ENCODE peak calls at places on chromosomes 12 and 14, in nine cellular contexts. F, I, C, Q, U, M, J, P and G are unnamed samples.

GRCh38 chr14:106883218-106883692 is 1356.9 kb downstream of the TMEM121 start:
- DNase-seq in Q (no peak), J (no peak), P (peak), M (no peak), F (peak), I (no peak), C (no peak), U (peak), G (no peak)

GRCh38 chr12:23770202-23770938 is 179.1 kb downstream of the SOX5 start:
- DNase-seq in P (no peak), M (no peak), J (no peak), C (no peak), Q (no peak), F (no peak), U (no peak), I (no peak), G (no peak)

GRCh38 chr14:77270361-77271112 is 469 bp downstream of the NGB start:
- DNase-seq in J (no peak), P (no peak), M (no peak), Q (no peak), I (no peak), C (no peak), F (no peak), U (no peak), G (no peak)

GRCh38 chr12:52771088-52771487 is 6.1 kb downstream of the KRT76 start:
- DNase-seq in U (no peak), F (no peak), M (no peak), C (no peak), Q (no peak), P (no peak), J (no peak), I (no peak), G (peak)

GRCh38 chr12:125683748-125684381 is 618.6 kb downstream of the AACS start:
- DNase-seq in F (no peak), P (peak), C (no peak), U (no peak), M (peak), I (peak), J (no peak), Q (no peak), G (no peak)

GRCh38 chr14:51081209-51081608 is 13.7 kb downstream of the TRIM9 start:
- DNase-seq in Q (no peak), M (no peak), I (no peak), C (no peak), F (no peak), P (no peak), U (no peak), J (no peak), G (no peak)

GRCh38 chr12:64243809-64244208 is 21.7 kb upstream of the KICS2 start:
- DNase-seq in I (no peak), U (no peak), P (no peak), C (no peak), Q (no peak), J (no peak), F (no peak), M (no peak), G (no peak)

GRCh38 chr12:76508128-76508661 is 51.4 kb downstream of the OSBPL8 start:
- DNase-seq in M (no peak), Q (no peak), C (no peak), P (no peak), F (no peak), U (no peak), I (no peak), J (no peak), G (no peak)

GRCh38 chr12:52403561-52403960 is 2.6 kb downstream of the KRT82 start:
- DNase-seq in P (no peak), F (no peak), J (no peak), U (no peak), Q (no peak), M (no peak), I (no peak), C (no peak), G (no peak)

GRCh38 chr12:11777962-11778361 is 128.5 kb downstream of the ETV6 start:
- DNase-seq in U (no peak), M (no peak), I (no peak), C (no peak), Q (no peak), F (no peak), J (no peak), P (peak), G (no peak)

GRCh38 chr12:90280033-90280432 is 571.4 kb upstream of the ATP2B1 start:
- DNase-seq in C (no peak), F (no peak), M (no peak), I (no peak), J (no peak), P (peak), U (no peak), Q (no peak), G (no peak)

GRCh38 chr12:110287986-110288385 is 6.9 kb downstream of the ATP2A2 start:
- DNase-seq in U (no peak), P (no peak), M (no peak), C (no peak), J (no peak), Q (no peak), F (no peak), I (no peak), G (no peak)

GRCh38 chr12:12909228-12909994 is 18.0 kb downstream of the GPRC5A start:
- DNase-seq in P (peak), F (peak), U (no peak), I (no peak), Q (no peak), M (no peak), C (no peak), J (no peak), G (no peak)

GRCh38 chr12:53659609-53660008 is 16.3 kb downstream of the ATP5MC2 start:
- DNase-seq in F (no peak), J (no peak), U (no peak), M (no peak), I (no peak), P (no peak), C (no peak), Q (no peak), G (no peak)

GRCh38 chr12:12685305-12685704 is 10.7 kb downstream of the GPR19 start:
- DNase-seq in F (no peak), M (no peak), I (no peak), J (no peak), P (no peak), U (no peak), Q (no peak), C (no peak), G (no peak)

GRCh38 chr12:50213439-50213838 is 46.3 kb upstream of the CERS5 start:
- DNase-seq in U (no peak), M (no peak), C (no peak), I (no peak), P (no peak), Q (no peak), F (no peak), J (no peak), G (no peak)

GRCh38 chr14:75381642-75382041 is 46.2 kb upstream of the JDP2 start:
- DNase-seq in P (no peak), U (no peak), C (no peak), Q (no peak), M (no peak), I (no peak), F (no peak), J (no peak), G (no peak)

GRCh38 chr12:27807063-27807703 is 27.1 kb upstream of the MANSC4 start:
- DNase-seq in Q (no peak), U (no peak), F (no peak), J (no peak), M (no peak), I (no peak), P (no peak), C (no peak), G (no peak)

GRCh38 chr14:68245146-68246073 is 425.8 kb downstream of the RAD51B start:
- DNase-seq in M (peak), P (no peak), I (no peak), F (no peak), C (no peak), U (peak), Q (peak), J (peak), G (no peak)

GRCh38 chr14:103862393-103862782 is 15.0 kb upstream of the PPP1R13B start:
- DNase-seq in C (no peak), P (no peak), M (no peak), F (peak), J (no peak), U (no peak), Q (no peak), I (no peak), G (no peak)

GRCh38 chr14:54754623-54755386 is 147.8 kb downstream of the GCH1 start:
- DNase-seq in M (no peak), U (no peak), Q (no peak), J (no peak), I (no peak), F (no peak), C (no peak), P (no peak), G (no peak)
- TF ChIP-seq POLR2A in M (no peak), U (no peak), Q (no peak), J (no peak), I (no peak), F (no peak), C (no peak), P (no peak), G (no peak)

DNA sequence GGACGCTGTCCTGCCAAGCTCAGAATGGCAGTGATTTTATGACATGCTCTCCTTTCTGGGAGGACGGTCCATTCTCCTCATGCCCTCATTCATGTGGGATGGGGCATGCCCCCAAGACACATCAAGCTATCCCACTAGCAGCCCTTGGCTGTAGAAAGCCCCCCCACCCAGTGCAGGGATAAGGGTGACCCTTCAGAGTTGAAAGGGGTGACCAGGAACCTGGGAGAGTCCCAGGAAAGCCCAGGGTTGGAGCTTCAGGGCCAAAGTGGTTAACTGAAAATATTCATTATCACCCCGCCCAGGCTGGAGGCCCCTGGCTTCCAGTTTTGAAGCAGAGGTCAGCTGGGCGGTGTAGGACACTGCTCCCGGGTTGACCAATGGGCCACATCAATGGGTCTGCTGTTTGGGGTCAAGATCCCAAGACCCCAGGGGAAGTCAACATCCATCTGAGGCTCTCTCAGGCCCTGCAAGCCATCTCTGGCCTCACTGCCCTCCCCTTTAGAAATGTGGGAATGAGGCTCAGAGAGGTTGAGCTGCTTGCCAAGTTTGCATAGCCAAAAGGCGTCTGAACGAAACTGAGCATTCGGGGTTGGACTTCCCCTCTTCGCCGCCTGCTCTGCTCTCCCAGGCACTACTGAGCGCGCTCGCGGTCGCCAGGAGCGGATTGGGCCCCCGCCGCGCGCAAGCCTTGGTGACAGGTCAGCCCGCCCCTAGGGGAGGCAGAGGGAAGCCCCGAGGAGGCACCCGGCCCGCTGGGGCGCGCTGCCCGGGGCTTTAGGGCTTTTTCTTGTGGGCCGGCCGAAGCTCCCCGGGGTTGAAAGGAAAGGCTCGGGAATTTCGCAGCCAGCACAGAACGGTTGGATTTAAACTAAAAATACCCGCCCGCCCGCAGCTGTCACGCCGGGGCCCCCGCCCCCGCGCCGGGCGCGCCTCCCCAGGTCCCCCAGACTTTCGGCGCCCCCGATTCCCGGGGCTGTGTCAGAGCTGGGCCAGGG is 630 bp downstream of the SYNE3 start:
- DNase-seq in M (no peak), I (peak), Q (peak), J (no peak), U (peak), F (peak), C (no peak), P (peak), G (peak)
- TF ChIP-seq CTCF in M (no peak), I (peak), Q (peak), J (no peak), U (no peak), F (peak), C (peak), P (peak), G (no peak)

DNA sequence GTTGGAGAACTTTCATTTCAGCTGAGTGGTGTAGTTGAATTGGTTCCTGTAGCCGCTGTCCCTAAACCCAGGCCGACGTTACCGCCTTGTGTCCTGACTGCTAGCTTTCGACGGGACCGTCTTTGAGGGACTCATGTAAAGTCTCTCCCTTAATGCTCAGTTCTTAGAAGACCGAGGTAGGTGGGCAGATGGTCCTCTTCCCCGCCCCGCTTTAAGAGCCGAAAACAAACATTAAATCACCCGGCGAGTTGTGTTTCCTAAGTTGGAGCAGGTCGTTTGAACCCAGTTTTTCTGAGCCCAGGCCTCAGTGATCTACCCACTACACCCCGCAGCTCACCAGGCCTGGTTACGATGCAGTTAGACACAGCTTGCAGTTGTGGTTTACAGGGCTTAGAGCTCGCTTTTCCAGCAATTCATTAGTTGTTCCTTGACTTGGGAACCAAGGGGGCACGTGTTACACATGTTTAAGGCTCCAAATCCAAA is 665 bp downstream of the NEDD1 start:
- DNase-seq in F (no peak), I (peak), Q (no peak), J (no peak), P (peak), U (peak), M (peak), C (no peak), G (no peak)
- H3K4me3 ChIP-seq in F (peak), I (peak), Q (peak), J (peak), P (peak), U (peak), M (peak), C (peak), G (peak)

GRCh38 chr14:35342160-35343010 is 50.2 kb downstream of the PSMA6 start:
- DNase-seq in P (no peak), U (peak), C (no peak), I (no peak), F (peak), M (peak), J (peak), Q (peak), G (peak)

GRCh38 chr14:35343709-35344474 is 51.7 kb downstream of the PSMA6 start:
- DNase-seq in M (no peak), Q (no peak), C (no peak), J (no peak), P (no peak), F (peak), U (no peak), I (no peak), G (peak)

GRCh38 chr14:35339761-35340406 is 47.7 kb downstream of the PSMA6 start:
- DNase-seq in F (peak), M (no peak), J (no peak), I (no peak), C (no peak), P (peak), Q (peak), U (peak), G (no peak)

GRCh38 chr14:35340616-35341453 is 48.7 kb downstream of the PSMA6 start:
- DNase-seq in U (no peak), F (peak), P (no peak), C (no peak), Q (no peak), J (no peak), M (no peak), I (no peak), G (no peak)

GRCh38 chr14:35341454-35342159 is 49.4 kb downstream of the PSMA6 start:
- DNase-seq in I (peak), M (peak), U (peak), J (peak), P (peak), F (peak), C (peak), Q (peak), G (peak)
- TF ChIP-seq POLR2A in I (peak), M (peak), U (peak), J (peak), P (no peak), F (peak), C (no peak), Q (no peak), G (no peak)

DNA sequence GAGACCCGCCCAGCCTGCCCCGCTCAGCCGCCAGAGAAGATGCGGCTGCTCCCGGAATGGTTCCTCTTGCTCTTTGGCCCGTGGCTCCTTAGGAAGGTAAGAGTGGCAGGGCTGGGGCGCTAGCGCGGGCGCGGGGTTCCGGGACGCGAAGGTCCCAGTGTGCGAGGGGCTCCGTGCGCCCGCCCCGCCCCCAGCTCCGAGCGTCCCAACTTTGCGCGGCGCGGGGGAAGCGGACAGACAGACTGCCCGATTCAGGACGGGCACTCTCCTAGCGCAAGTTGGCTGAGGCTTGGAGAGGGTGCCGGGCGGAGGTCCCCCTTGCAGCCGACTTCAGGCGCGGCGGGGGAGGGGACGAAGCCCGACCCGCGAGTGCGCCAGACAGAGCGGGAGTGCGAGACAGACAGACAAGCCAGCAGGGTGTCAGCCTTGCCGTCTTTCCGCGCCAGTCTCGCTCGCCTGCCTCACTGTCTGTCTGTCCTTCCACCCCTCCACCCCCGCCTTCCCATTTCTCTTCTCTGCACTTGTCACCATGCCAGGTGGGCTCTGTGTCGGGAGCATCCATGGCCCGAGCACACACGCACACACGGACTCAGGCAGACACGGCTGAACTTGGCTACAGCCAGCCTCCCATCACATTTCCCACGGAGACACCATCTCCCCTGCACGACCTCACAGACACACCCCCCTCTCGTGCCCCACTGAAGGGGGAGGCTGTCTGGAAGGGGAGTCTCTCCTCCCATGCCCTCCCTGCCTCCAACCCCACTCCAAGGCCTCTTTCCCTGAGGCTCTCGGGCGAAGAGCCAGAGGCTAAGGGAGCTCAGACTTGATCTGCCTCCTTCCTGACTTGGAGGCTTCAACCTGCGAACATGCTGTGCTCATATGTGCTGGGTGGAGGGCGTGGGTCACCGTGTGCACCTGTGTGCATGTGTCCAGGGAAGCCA is 607 bp downstream of the NXPH4 start:
- DNase-seq in J (no peak), U (no peak), F (no peak), P (peak), Q (no peak), C (no peak), M (no peak), I (no peak), G (no peak)
- TF ChIP-seq CTCF in J (no peak), U (no peak), F (no peak), P (no peak), Q (no peak), C (no peak), M (no peak), I (no peak), G (no peak)

DNA sequence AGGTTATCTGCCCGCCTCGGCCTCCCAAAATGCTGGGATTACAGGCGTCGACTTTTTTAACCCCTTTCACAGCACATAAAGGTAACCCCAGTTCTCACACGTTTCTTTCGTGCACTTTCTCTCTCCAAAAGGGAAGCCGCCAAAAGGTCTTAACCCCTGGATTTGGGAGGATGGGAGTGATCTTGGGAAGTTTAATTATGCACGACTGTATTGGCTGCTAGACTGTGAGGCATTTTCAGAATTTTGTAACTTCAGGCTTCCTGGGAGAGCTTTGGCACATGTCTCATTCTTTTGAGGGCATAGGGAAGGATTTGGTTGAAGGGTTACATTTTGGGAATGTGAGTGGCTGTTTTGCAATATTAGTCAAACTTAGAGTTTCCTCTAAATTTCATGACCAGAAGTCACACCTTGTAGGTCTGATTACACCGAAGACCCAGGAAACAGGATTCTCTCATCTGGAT is 1.4 kb upstream of the SMARCC2 start:
- DNase-seq in Q (no peak), M (no peak), I (no peak), U (no peak), C (no peak), J (no peak), P (peak), F (no peak), G (no peak)
- H3K4me3 ChIP-seq in Q (peak), M (peak), I (no peak), U (peak), C (peak), J (peak), P (peak), F (peak), G (peak)

DNA sequence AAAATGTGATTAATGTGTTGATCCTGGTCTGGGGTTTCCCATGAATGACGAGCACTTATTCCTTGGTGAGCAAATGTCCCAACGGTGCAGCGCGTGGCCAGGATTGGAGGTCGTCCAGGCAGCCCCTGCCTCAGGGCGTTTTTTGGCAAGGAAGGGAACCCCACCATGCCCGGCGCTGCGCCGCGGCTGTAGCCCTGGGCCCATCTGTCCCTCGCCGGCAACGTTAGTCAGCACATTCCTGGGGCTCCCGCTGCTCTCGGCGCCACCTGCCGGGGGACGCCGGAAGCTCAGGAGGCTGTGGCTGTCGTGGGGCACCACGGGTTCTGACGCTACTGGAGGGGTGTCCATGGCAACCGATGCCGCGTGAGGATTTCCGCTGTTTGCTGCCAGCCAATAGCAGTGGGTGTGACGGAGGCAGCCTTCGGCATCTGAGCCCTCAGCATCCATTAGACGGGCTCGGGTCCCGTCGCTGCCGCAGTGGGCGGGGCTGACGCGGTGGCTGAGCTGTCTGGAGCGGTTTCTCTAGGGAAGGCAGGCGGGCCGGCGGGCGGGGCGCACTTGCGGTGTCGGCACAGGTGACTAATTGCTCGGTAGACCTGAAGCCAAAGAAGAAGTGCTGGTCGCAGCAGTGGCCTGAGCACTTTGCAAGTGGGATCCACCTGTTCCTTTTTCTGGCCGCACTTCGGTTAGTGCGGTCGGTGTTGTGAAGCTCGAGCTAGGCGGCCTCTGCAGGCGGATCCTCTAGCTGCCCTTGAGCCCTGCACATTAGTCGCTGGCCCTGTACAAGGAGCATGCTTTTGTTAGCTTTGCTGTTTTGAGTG is 29.5 kb downstream of the RAB35 start:
- DNase-seq in U (peak), I (peak), Q (peak), P (peak), J (peak), C (peak), F (peak), M (peak), G (peak)
- TF ChIP-seq POLR2A in U (no peak), I (no peak), Q (no peak), P (peak), J (no peak), C (no peak), F (no peak), M (peak), G (no peak)

GRCh38 chr12:26091837-26092236 is 33.0 kb downstream of the BHLHE41 start:
- DNase-seq in U (peak), M (no peak), F (no peak), Q (no peak), C (no peak), P (no peak), J (no peak), I (no peak), G (no peak)
- TF ChIP-seq CTCF in U (peak), M (peak), F (no peak), Q (peak), C (peak), P (no peak), J (no peak), I (no peak), G (no peak)